ENCODE peak calls at places on chromosomes 12 and 14, in five cellular contexts. Z, Q, N, L and C are unnamed samples.

GRCh38 chr14:75837151-75837787 is 144.5 kb downstream of the TGFB3 start:
- DNase-seq in Z (no peak), Q (no peak), N (no peak), L (peak), C (no peak)

GRCh38 chr12:26319511-26319910 is 124.1 kb downstream of the SSPN start:
- DNase-seq in Z (peak), Q (no peak), N (no peak), L (peak), C (no peak)

GRCh38 chr12:9866786-9867379 is 2.3 kb downstream of the CLEC2B start:
- DNase-seq in Z (no peak), Q (no peak), N (no peak), L (no peak), C (no peak)

GRCh38 chr12:19624401-19624930 is 185.2 kb downstream of the AEBP2 start:
- DNase-seq in Z (no peak), Q (no peak), N (no peak), L (no peak), C (no peak)

GRCh38 chr12:54958048-54958658 is 26.4 kb downstream of the TESPA1 start:
- DNase-seq in Z (peak), Q (no peak), N (no peak), L (peak), C (peak)

GRCh38 chr12:2625267-2625666 is 169.5 kb upstream of the FKBP4 start:
- DNase-seq in Z (peak), Q (no peak), N (no peak), L (no peak), C (no peak)

GRCh38 chr12:26563555-26563954 is 269.4 kb downstream of the ITPR2 start:
- DNase-seq in Z (no peak), Q (no peak), N (no peak), L (no peak), C (no peak)

GRCh38 chr14:34930591-34931069 is 52.2 kb upstream of the SRP54 start:
- DNase-seq in Z (no peak), Q (no peak), N (no peak), L (no peak), C (no peak)

GRCh38 chr12:49340971-49341776 is 4.2 kb upstream of the C1QL4 start:
- DNase-seq in Z (no peak), Q (peak), N (no peak), L (no peak), C (peak)

GRCh38 chr14:100546051-100546443 is 41.2 kb downstream of the BEGAIN start:
- DNase-seq in Z (no peak), Q (no peak), N (peak), L (peak), C (no peak)

GRCh38 chr12:78062781-78063180 is 232.1 kb downstream of the NAV3 start:
- DNase-seq in Z (no peak), Q (no peak), N (no peak), L (peak), C (no peak)

GRCh38 chr14:56181666-56182065 is 63.5 kb downstream of the PELI2 start:
- DNase-seq in Z (no peak), Q (no peak), N (no peak), L (no peak), C (no peak)